ENCODE peak calls at places on chromosomes 5 and 9, in nine cellular contexts. D, Z, I, M, U, S, V, K and G are unnamed samples.

GRCh38 chr9:16442622-16443021 is 427.8 kb downstream of the BNC2 start:
- DNase-seq in D (no peak), Z (no peak), I (no peak), M (no peak), U (peak), S (no peak), V (no peak), K (no peak), G (no peak)

GRCh38 chr5:77960863-77961396 is 184.8 kb upstream of the TBCA start:
- DNase-seq in D (no peak), Z (peak), I (no peak), M (no peak), U (no peak), S (peak), V (no peak), K (no peak), G (peak)

GRCh38 chr9:130186839-130187522 is 14.8 kb downstream of the NCS1 start:
- DNase-seq in D (no peak), Z (peak), I (no peak), M (no peak), U (peak), S (no peak), V (peak), K (peak), G (no peak)

GRCh38 chr9:68705636-68706578 is 867 bp downstream of the PIP5K1B start:
- DNase-seq in D (no peak), Z (peak), I (no peak), M (no peak), U (peak), S (no peak), V (peak), K (peak), G (no peak)

GRCh38 chr5:6765612-6766525 is 52.6 kb downstream of the TENT4A start:
- DNase-seq in D (peak), Z (peak), I (peak), M (peak), U (peak), S (peak), V (peak), K (peak), G (peak)

GRCh38 chr9:136741885-136742568 is 713 bp downstream of the LCN10 start:
- DNase-seq in D (no peak), Z (no peak), I (no peak), M (no peak), U (no peak), S (no peak), V (no peak), K (peak), G (no peak)

GRCh38 chr5:147576646-147577535 is 67.0 kb upstream of the DPYSL3 start:
- DNase-seq in D (no peak), Z (peak), I (no peak), M (peak), U (peak), S (no peak), V (peak), K (peak), G (peak)

GRCh38 chr5:170736966-170737365 is 46.6 kb upstream of the GABRP start:
- DNase-seq in D (no peak), Z (no peak), I (no peak), M (no peak), U (no peak), S (no peak), V (no peak), K (no peak), G (no peak)

GRCh38 chr9:757246-757881 is 84.1 kb upstream of the DMRT1 start:
- DNase-seq in D (no peak), Z (peak), I (no peak), M (peak), U (peak), S (no peak), V (peak), K (no peak), G (no peak)